ENCODE peak calls at places on chromosomes 6 and 20, in nine cellular contexts. I is NCI-H1092 treated with DMSO at 0.1 percent for 48 hours; Y is activated CD8-positive, alpha-beta T cell treated with anti-CD3 and anti-CD28 coated beads, Interleukin-2, amount 10 ng/mL, durations not matched to agents 7 days and 5 days; M is NCI-H1436; L is KBM-7; U is HCT116; W is NCI-H82; P is foreskin keratinocyte; O is T follicular helper cell. X is an unnamed sample.

GRCh38 chr20:44424039-44424495 is 51.6 kb upstream of the TTPAL start:
- DNase-seq in M (no peak), P (no peak), W (no peak), I (no peak), L (no peak), O (no peak), Y (no peak), U (no peak), X (no peak)

GRCh38 chr6:144314003-144314485 is 28.9 kb downstream of the UTRN start:
- DNase-seq in P (no peak), L (no peak), I (no peak), W (no peak), Y (no peak), U (no peak), M (no peak), O (no peak), X (no peak)

GRCh38 chr6:166999845-167000253 is 652 bp downstream of the CEP43 start:
- DNase-seq in Y (no peak), W (no peak), L (no peak), O (no peak), M (no peak), U (no peak), P (no peak), I (no peak), X (no peak)

GRCh38 chr20:47055699-47056369 is 161.2 kb downstream of the EYA2 start:
- DNase-seq in Y (no peak), P (no peak), I (no peak), O (no peak), U (no peak), L (no peak), W (no peak), M (no peak), X (no peak)

GRCh38 chr6:131210469-131210868 is 75.2 kb downstream of the AKAP7 start:
- DNase-seq in L (no peak), I (no peak), P (no peak), U (no peak), Y (no peak), M (no peak), W (no peak), O (no peak), X (no peak)

GRCh38 chr20:61271273-61272221 is 19.5 kb downstream of the CDH4 start:
- DNase-seq in O (no peak), P (no peak), I (no peak), W (no peak), L (no peak), U (no peak), Y (no peak), M (no peak), X (peak)

GRCh38 chr6:24004659-24005058 is 121.4 kb upstream of the NRSN1 start:
- DNase-seq in W (no peak), P (no peak), U (no peak), Y (no peak), I (no peak), M (no peak), O (no peak), L (no peak), X (no peak)

GRCh38 chr20:51661609-51662178 is 106.5 kb downstream of the ATP9A start:
- DNase-seq in I (no peak), O (peak), W (peak), U (peak), L (no peak), Y (peak), M (no peak), P (peak), X (no peak)

GRCh38 chr6:20732896-20733295 is 198.6 kb downstream of the CDKAL1 start:
- DNase-seq in I (no peak), O (no peak), U (no peak), M (no peak), Y (no peak), W (peak), P (no peak), L (no peak), X (no peak)

GRCh38 chr6:114783783-114784182 is 441.0 kb upstream of the HS3ST5 start:
- DNase-seq in M (no peak), U (no peak), I (no peak), O (no peak), Y (no peak), L (no peak), P (no peak), W (no peak), X (no peak)

GRCh38 chr6:109428889-109429477 is 11.4 kb downstream of the PPIL6 start:
- DNase-seq in Y (peak), P (no peak), U (no peak), M (no peak), O (no peak), L (no peak), I (no peak), W (no peak), X (no peak)

GRCh38 chr6:6409397-6410030 is 89.1 kb upstream of the F13A1 start:
- DNase-seq in P (no peak), L (no peak), I (no peak), O (no peak), M (no peak), W (no peak), Y (no peak), U (no peak), X (no peak)

GRCh38 chr6:105900120-105900937 is 185.8 kb upstream of the PRDM1 start:
- DNase-seq in M (no peak), O (no peak), L (peak), I (no peak), W (peak), U (no peak), Y (peak), P (peak), X (no peak)

GRCh38 chr6:111171577-111172400 is 84.5 kb downstream of the SLC16A10 start:
- DNase-seq in M (no peak), I (no peak), W (no peak), U (no peak), P (no peak), L (no peak), O (no peak), Y (no peak), X (no peak)

GRCh38 chr6:108883172-108883571 is 35.0 kb downstream of the ARMC2 start:
- DNase-seq in M (no peak), O (no peak), U (no peak), P (no peak), I (no peak), Y (no peak), L (no peak), W (no peak), X (no peak)

GRCh38 chr6:35059606-35060355 is 81.4 kb downstream of the TCP11 start:
- DNase-seq in M (no peak), Y (no peak), O (no peak), L (no peak), P (no peak), W (no peak), U (no peak), I (no peak), X (no peak)

GRCh38 chr20:10555865-10556308 is 117.9 kb downstream of the JAG1 start:
- DNase-seq in U (no peak), L (no peak), I (no peak), O (no peak), W (no peak), M (no peak), P (no peak), Y (no peak), X (no peak)

GRCh38 chr6:78947962-78948361 is 80.6 kb downstream of the IRAK1BP1 start:
- DNase-seq in O (no peak), U (no peak), I (no peak), M (no peak), Y (no peak), L (no peak), W (no peak), P (no peak), X (no peak)

GRCh38 chr6:19723533-19723932 is 113.6 kb upstream of the ID4 start:
- DNase-seq in U (no peak), W (no peak), Y (no peak), O (no peak), L (no peak), I (no peak), P (no peak), M (no peak), X (no peak)

GRCh38 chr6:68680244-68680643 is 45.2 kb downstream of the ADGRB3 start:
- DNase-seq in I (no peak), P (no peak), M (no peak), W (no peak), O (no peak), Y (no peak), L (no peak), U (no peak), X (no peak)

GRCh38 chr6:35299674-35300073 is 2.1 kb downstream of the DEF6 start:
- DNase-seq in L (peak), W (no peak), I (no peak), Y (peak), U (no peak), M (no peak), O (no peak), P (no peak), X (no peak)

GRCh38 chr6:11206576-11206975 is 25.9 kb downstream of the NEDD9 start:
- DNase-seq in U (no peak), W (no peak), P (no peak), I (no peak), Y (no peak), O (no peak), M (no peak), L (no peak), X (no peak)

X was measured in NCI-H1417.